ENCODE peak calls at places on chromosomes 11 and 22, in ten cellular contexts. I, W, M, F, P, N, T, Z, V and U are unnamed samples.

GRCh38 chr22:20773793-20774212 is at the start of gene SERPIND1:
- DNase-seq in I (no peak), W (no peak), M (no peak), F (no peak), P (no peak), N (no peak), T (no peak), Z (no peak), V (no peak), U (no peak)

GRCh38 chr11:17839973-17840611 is 105.5 kb downstream of the KCNC1 start:
- DNase-seq in I (no peak), W (no peak), M (no peak), F (peak; percentile 87), P (no peak), N (no peak), T (no peak), Z (no peak), V (no peak), U (peak; percentile 17)

GRCh38 chr11:61028135-61028729 is 56.8 kb downstream of the CD6 start:
- DNase-seq in I (peak; percentile 52), W (no peak), M (no peak), F (peak; percentile 16), P (no peak), N (no peak), T (no peak), Z (no peak), V (peak; percentile 65), U (no peak)

GRCh38 chr11:47390084-47390760 is 11.9 kb upstream of the SPI1 start:
- DNase-seq in I (no peak), W (no peak), M (no peak), F (no peak), P (no peak), N (no peak), T (no peak), Z (no peak), V (no peak), U (no peak)

GRCh38 chr11:17972987-17973386 is 39.9 kb downstream of the SERGEF start:
- DNase-seq in I (peak; percentile 42), W (peak; percentile 75), M (no peak), F (peak; percentile 86), P (peak; percentile 33), N (peak; percentile 64), T (peak; percentile 81), Z (peak; percentile 18), V (no peak), U (peak; percentile 66)

GRCh38 chr11:42770444-42771065 is 541.2 kb upstream of the API5 start:
- DNase-seq in I (peak; percentile 40), W (no peak), M (peak; percentile 3), F (peak; percentile 23), P (peak; percentile 52), N (peak; percentile 29), T (peak; percentile 7), Z (peak; percentile 30), V (no peak), U (peak; percentile 30)

GRCh38 chr11:12411806-12412727 is 34.7 kb downstream of the PARVA start:
- DNase-seq in I (peak; percentile 61), W (peak; percentile 75), M (peak; percentile 6), F (peak; percentile 96), P (no peak), N (peak; percentile 86), T (peak; percentile 91), Z (peak; percentile 25), V (peak; percentile 20), U (peak; percentile 65)

GRCh38 chr11:76161261-76161961 is 44.9 kb downstream of the WNT11 start:
- DNase-seq in I (no peak), W (no peak), M (no peak), F (no peak), P (no peak), N (no peak), T (peak; percentile 47), Z (no peak), V (no peak), U (no peak)

GRCh38 chr22:47053013-47053864 is 290.8 kb downstream of the TBC1D22A start:
- DNase-seq in I (no peak), W (no peak), M (no peak), F (no peak), P (no peak), N (no peak), T (no peak), Z (no peak), V (no peak), U (no peak)

GRCh38 chr11:113401718-113402117 is 14.1 kb downstream of the ANKK1 start:
- DNase-seq in I (peak; percentile 94), W (no peak), M (peak; percentile 23), F (peak; percentile 90), P (peak; percentile 42), N (peak; percentile 80), T (no peak), Z (peak; percentile 49), V (no peak), U (peak; percentile 69)